ENCODE peak calls at places on chromosomes 2 and 18, in eight cellular contexts. E is A549, B is renal cortical epithelial cell, N is activated T-cell treated with anti-CD3 and anti-CD28 coated beads for 24 hours, F is neuronal stem cell, K is neural crest cell, J is H7, A is cerebellum. V is an unnamed sample.

GRCh38 chr2:10228611-10229365 is 73.9 kb upstream of the HPCAL1 start:
- DNase-seq in B (no peak), A (no peak), J (peak; percentile 76), E (no peak), K (no peak), F (no peak), N (no peak), V (peak; percentile 42)

GRCh38 chr18:28041366-28041765 is 135.6 kb downstream of the CDH2 start:
- DNase-seq in J (no peak), A (peak; percentile 9), N (no peak), E (no peak), B (peak; percentile 80), F (peak; percentile 72), K (no peak), V (no peak)

GRCh38 chr2:148391324-148391723 is 253.2 kb upstream of the EPC2 start:
- DNase-seq in B (no peak), K (no peak), N (no peak), J (no peak), F (no peak), E (no peak), A (no peak), V (no peak)

GRCh38 chr18:6414723-6415362 is at the start of gene L3MBTL4:
- DNase-seq in K (peak; percentile 6), A (no peak), J (peak; percentile 86), E (no peak), B (no peak), F (no peak), N (no peak), V (peak; percentile 44)

GRCh38 chr2:7837232-7837760 is 844.6 kb upstream of the ID2 start:
- DNase-seq in F (no peak), A (no peak), E (no peak), B (no peak), N (no peak), K (no peak), J (no peak), V (no peak)

GRCh38 chr2:157696036-157696435 is 67.4 kb upstream of the ACVR1C start:
- DNase-seq in K (no peak), F (no peak), B (no peak), N (no peak), A (no peak), E (no peak), J (no peak), V (no peak)

GRCh38 chr2:144111443-144111842 is 408.5 kb downstream of the ZEB2 start:
- DNase-seq in J (no peak), F (no peak), B (no peak), N (no peak), K (no peak), A (no peak), E (no peak), V (no peak)

GRCh38 chr2:37671816-37672103 is 318 bp upstream of the CDC42EP3 start:
- DNase-seq in B (no peak), K (no peak), N (no peak), J (no peak), E (peak; percentile 67), A (no peak), F (no peak), V (no peak)

V was measured in progenitor cell of endocrine pancreas.